ENCODE peak calls at places on chromosomes 13 and 19, in ten cellular contexts. One of them, this sample, is unnamed.

GRCh38 chr19:287381-287871 is 3.8 kb downstream of the PLPP2 start:
- DNase-seq in psoas muscle: peak; percentile 34
- DNase-seq in CD8-positive, alpha-beta memory T cell: no peak
- DNase-seq in small intestine: no peak
- DNase-seq in breast epithelium: no peak
- DNase-seq in neuronal stem cell: no peak
- DNase-seq in lower lobe of right lung: peak; percentile 32
- DNase-seq in kidney: no peak
- DNase-seq in dorsolateral prefrontal cortex: no peak
- DNase-seq in effector memory CD4-positive, alpha-beta T cell: no peak
- DNase-seq in this sample: no peak

GRCh38 chr19:623974-624373 is 9.4 kb downstream of the POLRMT start:
- DNase-seq in psoas muscle: no peak
- DNase-seq in CD8-positive, alpha-beta memory T cell: no peak
- DNase-seq in small intestine: no peak
- DNase-seq in breast epithelium: no peak
- DNase-seq in neuronal stem cell: no peak
- DNase-seq in lower lobe of right lung: no peak
- DNase-seq in kidney: no peak
- DNase-seq in dorsolateral prefrontal cortex: no peak
- DNase-seq in effector memory CD4-positive, alpha-beta T cell: no peak
- DNase-seq in this sample: no peak

GRCh38 chr13:101773062-101773461 is 320.6 kb downstream of the ITGBL1 start:
- DNase-seq in psoas muscle: no peak
- DNase-seq in CD8-positive, alpha-beta memory T cell: no peak
- DNase-seq in small intestine: no peak
- DNase-seq in breast epithelium: no peak
- DNase-seq in neuronal stem cell: no peak
- DNase-seq in lower lobe of right lung: no peak
- DNase-seq in kidney: no peak
- DNase-seq in dorsolateral prefrontal cortex: no peak
- DNase-seq in effector memory CD4-positive, alpha-beta T cell: no peak
- DNase-seq in this sample: no peak

GRCh38 chr13:114130131-114130707 is 2.2 kb downstream of the RASA3 start:
- DNase-seq in psoas muscle: peak; percentile 60
- DNase-seq in CD8-positive, alpha-beta memory T cell: no peak
- DNase-seq in small intestine: no peak
- DNase-seq in breast epithelium: no peak
- DNase-seq in neuronal stem cell: no peak
- DNase-seq in lower lobe of right lung: peak; percentile 37
- DNase-seq in kidney: peak; percentile 76
- DNase-seq in dorsolateral prefrontal cortex: no peak
- DNase-seq in effector memory CD4-positive, alpha-beta T cell: no peak
- DNase-seq in this sample: no peak

GRCh38 chr19:1575323-1576241 is 7.5 kb upstream of the MEX3D start:
- DNase-seq in psoas muscle: no peak
- DNase-seq in CD8-positive, alpha-beta memory T cell: no peak
- DNase-seq in small intestine: no peak
- DNase-seq in breast epithelium: no peak
- DNase-seq in neuronal stem cell: no peak
- DNase-seq in lower lobe of right lung: no peak
- DNase-seq in kidney: no peak
- DNase-seq in dorsolateral prefrontal cortex: no peak
- DNase-seq in effector memory CD4-positive, alpha-beta T cell: no peak
- DNase-seq in this sample: no peak

GRCh38 chr13:105634059-105634458 is 901.4 kb downstream of the EFNB2 start:
- DNase-seq in psoas muscle: no peak
- DNase-seq in CD8-positive, alpha-beta memory T cell: no peak
- DNase-seq in small intestine: no peak
- DNase-seq in breast epithelium: no peak
- DNase-seq in neuronal stem cell: no peak
- DNase-seq in lower lobe of right lung: no peak
- DNase-seq in kidney: no peak
- DNase-seq in dorsolateral prefrontal cortex: no peak
- DNase-seq in effector memory CD4-positive, alpha-beta T cell: no peak
- DNase-seq in this sample: no peak

GRCh38 chr19:46393456-46394397 is 19.6 kb downstream of the CCDC8 start:
- DNase-seq in psoas muscle: peak; percentile 36
- DNase-seq in CD8-positive, alpha-beta memory T cell: peak; percentile 38
- DNase-seq in small intestine: no peak
- DNase-seq in breast epithelium: no peak
- DNase-seq in neuronal stem cell: no peak
- DNase-seq in lower lobe of right lung: peak; percentile 30
- DNase-seq in kidney: peak; percentile 55
- DNase-seq in dorsolateral prefrontal cortex: no peak
- DNase-seq in effector memory CD4-positive, alpha-beta T cell: no peak
- DNase-seq in this sample: peak; percentile 74

GRCh38 chr13:111187879-111188643 is 73.0 kb downstream of the ARHGEF7 start:
- DNase-seq in psoas muscle: no peak
- DNase-seq in CD8-positive, alpha-beta memory T cell: no peak
- DNase-seq in small intestine: peak; percentile 37
- DNase-seq in breast epithelium: no peak
- DNase-seq in neuronal stem cell: no peak
- DNase-seq in lower lobe of right lung: no peak
- DNase-seq in kidney: no peak
- DNase-seq in dorsolateral prefrontal cortex: no peak
- DNase-seq in effector memory CD4-positive, alpha-beta T cell: no peak
- DNase-seq in this sample: no peak

GRCh38 chr13:114068723-114069322 is 63.6 kb downstream of the RASA3 start:
- DNase-seq in psoas muscle: peak; percentile 58
- DNase-seq in CD8-positive, alpha-beta memory T cell: peak; percentile 33
- DNase-seq in small intestine: no peak
- DNase-seq in breast epithelium: peak; percentile 41
- DNase-seq in neuronal stem cell: no peak
- DNase-seq in lower lobe of right lung: no peak
- DNase-seq in kidney: peak; percentile 74
- DNase-seq in dorsolateral prefrontal cortex: peak; percentile 41
- DNase-seq in effector memory CD4-positive, alpha-beta T cell: no peak
- DNase-seq in this sample: peak; percentile 76

GRCh38 chr19:45455707-45456499 is 11.9 kb upstream of the FOSB start:
- DNase-seq in psoas muscle: peak; percentile 97
- DNase-seq in CD8-positive, alpha-beta memory T cell: peak; percentile 86
- DNase-seq in small intestine: peak; percentile 97
- DNase-seq in breast epithelium: peak; percentile 95
- DNase-seq in neuronal stem cell: no peak
- DNase-seq in lower lobe of right lung: peak; percentile 94
- DNase-seq in kidney: peak; percentile 97
- DNase-seq in dorsolateral prefrontal cortex: no peak
- DNase-seq in effector memory CD4-positive, alpha-beta T cell: peak; percentile 82
- DNase-seq in this sample: peak; percentile 99

GRCh38 chr19:12946092-12946845 is 607 bp downstream of the RAD23A start:
- DNase-seq in psoas muscle: peak; percentile 93
- DNase-seq in CD8-positive, alpha-beta memory T cell: peak; percentile 64
- DNase-seq in small intestine: peak; percentile 67
- DNase-seq in breast epithelium: peak; percentile 75
- DNase-seq in neuronal stem cell: peak; percentile 73
- DNase-seq in lower lobe of right lung: peak; percentile 81
- DNase-seq in kidney: peak; percentile 91
- DNase-seq in dorsolateral prefrontal cortex: peak; percentile 58
- DNase-seq in effector memory CD4-positive, alpha-beta T cell: peak; percentile 12
- DNase-seq in this sample: peak; percentile 92

GRCh38 chr19:3669616-3670257 is 30.5 kb downstream of the PIP5K1C start:
- DNase-seq in psoas muscle: no peak
- DNase-seq in CD8-positive, alpha-beta memory T cell: no peak
- DNase-seq in small intestine: no peak
- DNase-seq in breast epithelium: no peak
- DNase-seq in neuronal stem cell: no peak
- DNase-seq in lower lobe of right lung: no peak
- DNase-seq in kidney: no peak
- DNase-seq in dorsolateral prefrontal cortex: no peak
- DNase-seq in effector memory CD4-positive, alpha-beta T cell: no peak
- DNase-seq in this sample: no peak

GRCh38 chr19:43820098-43820860 is 6.8 kb upstream of the ZNF283 start:
- DNase-seq in psoas muscle: peak; percentile 51
- DNase-seq in CD8-positive, alpha-beta memory T cell: no peak
- DNase-seq in small intestine: peak; percentile 21
- DNase-seq in breast epithelium: peak; percentile 52
- DNase-seq in neuronal stem cell: no peak
- DNase-seq in lower lobe of right lung: peak; percentile 60
- DNase-seq in kidney: peak; percentile 77
- DNase-seq in dorsolateral prefrontal cortex: peak; percentile 75
- DNase-seq in effector memory CD4-positive, alpha-beta T cell: no peak
- DNase-seq in this sample: peak; percentile 69
- H3K4me3 ChIP-seq in psoas muscle: peak overlapping the region; percentile 61
- H3K4me3 ChIP-seq in CD8-positive, alpha-beta memory T cell: peak overlapping the region; percentile 21
- H3K4me3 ChIP-seq in small intestine: no peak overlapping the region
- H3K4me3 ChIP-seq in breast epithelium: peak overlapping the region; percentile 70
- H3K4me3 ChIP-seq in neuronal stem cell: peak overlapping the region; percentile 55
- H3K4me3 ChIP-seq in lower lobe of right lung: peak overlapping the region; percentile 53
- H3K4me3 ChIP-seq in kidney: peak overlapping the region; percentile 75
- H3K4me3 ChIP-seq in dorsolateral prefrontal cortex: peak overlapping the region; percentile 69
- H3K4me3 ChIP-seq in effector memory CD4-positive, alpha-beta T cell: peak overlapping the region; percentile 56
- H3K4me3 ChIP-seq in this sample: no peak overlapping the region

GRCh38 chr13:112905619-112905989 is 63.4 kb upstream of the MCF2L start:
- DNase-seq in psoas muscle: no peak
- DNase-seq in CD8-positive, alpha-beta memory T cell: no peak
- DNase-seq in small intestine: no peak
- DNase-seq in breast epithelium: no peak
- DNase-seq in neuronal stem cell: no peak
- DNase-seq in lower lobe of right lung: no peak
- DNase-seq in kidney: no peak
- DNase-seq in dorsolateral prefrontal cortex: no peak
- DNase-seq in effector memory CD4-positive, alpha-beta T cell: no peak
- DNase-seq in this sample: no peak

GRCh38 chr13:112905990-112906641 is 62.9 kb upstream of the MCF2L start:
- DNase-seq in psoas muscle: no peak
- DNase-seq in CD8-positive, alpha-beta memory T cell: no peak
- DNase-seq in small intestine: peak; percentile 39
- DNase-seq in breast epithelium: peak; percentile 71
- DNase-seq in neuronal stem cell: peak; percentile 41
- DNase-seq in lower lobe of right lung: peak; percentile 37
- DNase-seq in kidney: no peak
- DNase-seq in dorsolateral prefrontal cortex: no peak
- DNase-seq in effector memory CD4-positive, alpha-beta T cell: no peak
- DNase-seq in this sample: no peak

GRCh38 chr13:112904436-112904960 is 64.5 kb upstream of the MCF2L start:
- DNase-seq in psoas muscle: no peak
- DNase-seq in CD8-positive, alpha-beta memory T cell: no peak
- DNase-seq in small intestine: no peak
- DNase-seq in breast epithelium: peak; percentile 34
- DNase-seq in neuronal stem cell: no peak
- DNase-seq in lower lobe of right lung: peak; percentile 18
- DNase-seq in kidney: no peak
- DNase-seq in dorsolateral prefrontal cortex: no peak
- DNase-seq in effector memory CD4-positive, alpha-beta T cell: no peak
- DNase-seq in this sample: no peak

GRCh38 chr13:112903606-112904195 is 65.3 kb upstream of the MCF2L start:
- DNase-seq in psoas muscle: no peak
- DNase-seq in CD8-positive, alpha-beta memory T cell: no peak
- DNase-seq in small intestine: no peak
- DNase-seq in breast epithelium: peak; percentile 53
- DNase-seq in neuronal stem cell: no peak
- DNase-seq in lower lobe of right lung: peak; percentile 12
- DNase-seq in kidney: no peak
- DNase-seq in dorsolateral prefrontal cortex: no peak
- DNase-seq in effector memory CD4-positive, alpha-beta T cell: no peak
- DNase-seq in this sample: no peak

DNA sequence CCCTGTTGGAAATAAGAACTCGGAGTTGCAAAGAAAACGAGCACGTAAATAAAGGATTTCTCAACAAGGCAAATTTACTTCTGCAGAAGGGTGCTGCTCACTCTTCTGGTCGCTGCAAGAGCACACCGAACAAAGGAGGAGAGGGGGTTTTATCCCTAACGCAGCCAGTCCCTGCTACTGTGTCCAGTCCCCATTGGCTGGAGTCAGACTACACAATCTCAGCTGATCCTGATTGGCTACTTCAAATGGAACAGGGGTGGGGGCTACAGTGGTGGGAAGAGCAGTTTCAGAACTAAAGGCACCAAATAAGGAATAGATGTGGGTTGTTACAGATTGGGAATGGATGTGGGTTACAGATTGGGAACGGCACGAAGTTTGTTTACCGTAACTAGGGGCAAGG is 63.9 kb upstream of the MCF2L start:
- DNase-seq in psoas muscle: no peak
- DNase-seq in CD8-positive, alpha-beta memory T cell: no peak
- DNase-seq in small intestine: no peak
- DNase-seq in breast epithelium: peak; percentile 22
- DNase-seq in neuronal stem cell: no peak
- DNase-seq in lower lobe of right lung: no peak
- DNase-seq in kidney: no peak
- DNase-seq in dorsolateral prefrontal cortex: no peak
- DNase-seq in effector memory CD4-positive, alpha-beta T cell: no peak
- DNase-seq in this sample: no peak
- H3K27ac ChIP-seq in psoas muscle: no peak overlapping the region
- H3K27ac ChIP-seq in CD8-positive, alpha-beta memory T cell: no peak overlapping the region
- H3K27ac ChIP-seq in small intestine: no peak overlapping the region
- H3K27ac ChIP-seq in breast epithelium: peak overlapping the region; percentile 58
- H3K27ac ChIP-seq in neuronal stem cell: peak overlapping the region; percentile 12
- H3K27ac ChIP-seq in lower lobe of right lung: no peak overlapping the region
- H3K27ac ChIP-seq in kidney: no peak overlapping the region
- H3K27ac ChIP-seq in dorsolateral prefrontal cortex: no peak overlapping the region
- H3K27ac ChIP-seq in effector memory CD4-positive, alpha-beta T cell: no peak overlapping the region
- H3K27ac ChIP-seq in this sample: no peak overlapping the region

DNA sequence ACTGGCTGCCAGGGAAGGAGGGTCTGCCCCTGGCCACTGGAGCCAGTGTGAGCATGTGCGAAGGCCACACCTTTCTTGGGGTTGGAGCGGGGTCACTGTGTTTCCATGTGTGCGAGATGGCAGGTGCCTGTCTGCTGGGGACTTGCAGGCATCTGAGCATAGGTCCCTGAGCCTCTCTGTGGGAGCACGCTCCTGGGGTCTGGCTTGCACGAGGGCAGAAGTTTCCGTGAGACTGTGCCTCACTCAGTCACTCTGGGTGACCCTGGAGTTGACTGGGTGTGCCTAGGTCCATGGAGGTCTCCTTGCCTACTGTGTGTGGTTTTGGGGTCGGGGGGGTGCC is 31.3 kb downstream of the PAK4 start:
- DNase-seq in psoas muscle: no peak
- DNase-seq in CD8-positive, alpha-beta memory T cell: no peak
- DNase-seq in small intestine: no peak
- DNase-seq in breast epithelium: no peak
- DNase-seq in neuronal stem cell: no peak
- DNase-seq in lower lobe of right lung: no peak
- DNase-seq in kidney: no peak
- DNase-seq in dorsolateral prefrontal cortex: no peak
- DNase-seq in effector memory CD4-positive, alpha-beta T cell: no peak
- DNase-seq in this sample: no peak
- H3K4me3 ChIP-seq in psoas muscle: no peak overlapping the region
- H3K4me3 ChIP-seq in CD8-positive, alpha-beta memory T cell: no peak overlapping the region
- H3K4me3 ChIP-seq in small intestine: no peak overlapping the region
- H3K4me3 ChIP-seq in breast epithelium: peak overlapping the region; percentile 59
- H3K4me3 ChIP-seq in neuronal stem cell: peak overlapping the region; percentile 30
- H3K4me3 ChIP-seq in lower lobe of right lung: no peak overlapping the region
- H3K4me3 ChIP-seq in kidney: no peak overlapping the region
- H3K4me3 ChIP-seq in dorsolateral prefrontal cortex: no peak overlapping the region
- H3K4me3 ChIP-seq in effector memory CD4-positive, alpha-beta T cell: no peak overlapping the region
- H3K4me3 ChIP-seq in this sample: no peak overlapping the region

DNA sequence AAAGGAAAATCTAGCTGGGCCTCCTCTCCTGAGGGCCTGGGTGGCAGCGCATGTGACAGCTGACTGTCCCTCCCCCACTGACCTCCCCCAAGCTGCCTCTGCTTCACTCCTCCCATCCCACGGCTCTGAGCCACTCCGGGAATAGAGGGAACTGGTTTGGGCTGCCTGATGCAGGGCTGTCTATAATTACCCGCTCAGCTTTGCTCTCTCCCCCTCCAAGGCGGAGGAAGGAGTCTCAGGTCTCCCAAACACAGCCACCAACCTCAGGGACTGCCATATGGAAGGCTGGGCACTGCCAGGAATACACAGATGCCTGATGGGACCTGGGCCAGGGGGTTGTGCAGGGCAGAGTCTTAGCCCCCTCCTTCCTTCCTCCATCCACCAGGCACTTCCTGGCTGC is 7.8 kb downstream of the NAPA start:
- DNase-seq in psoas muscle: peak; percentile 72
- DNase-seq in CD8-positive, alpha-beta memory T cell: no peak
- DNase-seq in small intestine: no peak
- DNase-seq in breast epithelium: peak; percentile 83
- DNase-seq in neuronal stem cell: no peak
- DNase-seq in lower lobe of right lung: no peak
- DNase-seq in kidney: no peak
- DNase-seq in dorsolateral prefrontal cortex: peak; percentile 69
- DNase-seq in effector memory CD4-positive, alpha-beta T cell: no peak
- DNase-seq in this sample: no peak
- H3K27ac ChIP-seq in psoas muscle: peak overlapping the region; percentile 99
- H3K27ac ChIP-seq in CD8-positive, alpha-beta memory T cell: no peak overlapping the region
- H3K27ac ChIP-seq in small intestine: no peak overlapping the region
- H3K27ac ChIP-seq in breast epithelium: peak overlapping the region; percentile 99
- H3K27ac ChIP-seq in neuronal stem cell: no peak overlapping the region
- H3K27ac ChIP-seq in lower lobe of right lung: peak overlapping the region; percentile 18
- H3K27ac ChIP-seq in kidney: peak overlapping the region; percentile 83
- H3K27ac ChIP-seq in dorsolateral prefrontal cortex: peak overlapping the region; percentile 78
- H3K27ac ChIP-seq in effector memory CD4-positive, alpha-beta T cell: no peak overlapping the region
- H3K27ac ChIP-seq in this sample: no peak overlapping the region

This sample was measured in aorta.